ENCODE peak calls at places on chromosomes 3 and 15, in four cellular contexts. One of them, this sample, is unnamed. For H3K79me2, the result is how much of the 10 kb centered on the place peaks cover.

GRCh38 chr3:94416768-94417167 is 353.9 kb downstream of the NSUN3 start:
- DNase-seq in neural progenitor cell: no peak
- DNase-seq in MM.1S: no peak
- DNase-seq in HCT116: no peak
- DNase-seq in this sample: no peak

GRCh38 chr3:169552533-169552932 is 111.0 kb downstream of the MECOM start:
- DNase-seq in MM.1S: no peak
- DNase-seq in HCT116: no peak
- DNase-seq in neural progenitor cell: no peak
- DNase-seq in this sample: no peak

GRCh38 chr3:67000006-67000405 is 1.9 kb downstream of the KBTBD8 start:
- DNase-seq in HCT116: no peak
- DNase-seq in MM.1S: peak
- DNase-seq in neural progenitor cell: no peak
- DNase-seq in this sample: peak

GRCh38 chr15:87777054-87777498 is 479.5 kb downstream of the NTRK3 start:
- DNase-seq in HCT116: no peak
- DNase-seq in neural progenitor cell: no peak
- DNase-seq in MM.1S: peak
- DNase-seq in this sample: peak

GRCh38 chr3:11651900-11652299 is 8.2 kb upstream of the VGLL4 start:
- DNase-seq in neural progenitor cell: peak
- DNase-seq in MM.1S: peak
- DNase-seq in HCT116: peak
- DNase-seq in this sample: peak

GRCh38 chr3:11610044-11610671 is 33.6 kb downstream of the VGLL4 start:
- DNase-seq in MM.1S: no peak
- DNase-seq in HCT116: no peak
- DNase-seq in neural progenitor cell: peak
- DNase-seq in this sample: no peak

GRCh38 chr3:127746400-127747057 is 73.8 kb downstream of the ABTB1 start:
- DNase-seq in MM.1S: no peak
- DNase-seq in neural progenitor cell: no peak
- DNase-seq in HCT116: no peak
- DNase-seq in this sample: no peak

GRCh38 chr3:60364475-60364874 is 886.8 kb downstream of the FHIT start:
- DNase-seq in neural progenitor cell: no peak
- DNase-seq in HCT116: no peak
- DNase-seq in MM.1S: no peak
- DNase-seq in this sample: no peak

GRCh38 chr3:36295206-36295760 is 85.0 kb upstream of the STAC start:
- DNase-seq in neural progenitor cell: no peak
- DNase-seq in MM.1S: no peak
- DNase-seq in HCT116: no peak
- DNase-seq in this sample: no peak

GRCh38 chr3:105938826-105939225 is 70.0 kb upstream of the CBLB start:
- DNase-seq in HCT116: no peak
- DNase-seq in neural progenitor cell: no peak
- DNase-seq in MM.1S: no peak
- DNase-seq in this sample: no peak

GRCh38 chr3:31952205-31952604 is 28.9 kb downstream of the OSBPL10 start:
- DNase-seq in HCT116: no peak
- DNase-seq in MM.1S: peak
- DNase-seq in neural progenitor cell: no peak
- DNase-seq in this sample: no peak

GRCh38 chr3:138945646-138946553 is 1.0 kb downstream of the FOXL2 start:
- DNase-seq in MM.1S: no peak
- DNase-seq in HCT116: no peak
- DNase-seq in neural progenitor cell: peak
- DNase-seq in this sample: peak

GRCh38 chr15:31301687-31301990 is 25.0 kb upstream of the KLF13 start:
- DNase-seq in neural progenitor cell: no peak
- DNase-seq in MM.1S: no peak
- DNase-seq in HCT116: no peak
- DNase-seq in this sample: no peak

GRCh38 chr15:34014556-34014955 is 24.4 kb downstream of the AVEN start:
- DNase-seq in neural progenitor cell: no peak
- DNase-seq in MM.1S: no peak
- DNase-seq in HCT116: no peak
- DNase-seq in this sample: no peak

GRCh38 chr15:70375586-70375985 is 277.9 kb upstream of the TLE3 start:
- DNase-seq in HCT116: no peak
- DNase-seq in neural progenitor cell: no peak
- DNase-seq in MM.1S: no peak
- DNase-seq in this sample: no peak

GRCh38 chr3:191260431-191261303 is 61.6 kb downstream of the OSTN start:
- DNase-seq in neural progenitor cell: peak
- DNase-seq in HCT116: no peak
- DNase-seq in MM.1S: no peak
- DNase-seq in this sample: no peak

GRCh38 chr3:131503328-131503650 is 518 bp upstream of the MRPL3 start:
- DNase-seq in MM.1S: no peak
- DNase-seq in neural progenitor cell: no peak
- DNase-seq in HCT116: no peak
- DNase-seq in this sample: peak

GRCh38 chr3:124592658-124593441 is 137.4 kb upstream of the UMPS start:
- DNase-seq in neural progenitor cell: no peak
- DNase-seq in HCT116: peak
- DNase-seq in MM.1S: peak
- DNase-seq in this sample: no peak

GRCh38 chr3:72274511-72275295 is 489.8 kb upstream of the PROK2 start:
- DNase-seq in MM.1S: peak
- DNase-seq in neural progenitor cell: no peak
- DNase-seq in HCT116: no peak
- DNase-seq in this sample: peak

GRCh38 chr15:39969871-39970270 is 36.0 kb downstream of the EIF2AK4 start:
- DNase-seq in MM.1S: no peak
- DNase-seq in neural progenitor cell: no peak
- DNase-seq in HCT116: peak
- DNase-seq in this sample: peak

GRCh38 chr3:30495172-30496124 is 111.0 kb upstream of the TGFBR2 start:
- DNase-seq in MM.1S: no peak
- DNase-seq in neural progenitor cell: no peak
- DNase-seq in HCT116: no peak
- DNase-seq in this sample: peak

GRCh38 chr3:189772584-189772983 is 141.4 kb downstream of the TP63 start:
- DNase-seq in neural progenitor cell: no peak
- DNase-seq in HCT116: no peak
- DNase-seq in MM.1S: no peak
- DNase-seq in this sample: peak

GRCh38 chr3:42655331-42655888 is 1.9 kb downstream of the ZBTB47 start:
- DNase-seq in MM.1S: no peak
- DNase-seq in HCT116: no peak
- DNase-seq in neural progenitor cell: peak
- DNase-seq in this sample: peak

GRCh38 chr3:125641901-125642300 is 46.6 kb upstream of the OSBPL11 start:
- DNase-seq in HCT116: no peak
- DNase-seq in MM.1S: no peak
- DNase-seq in neural progenitor cell: no peak
- DNase-seq in this sample: no peak

GRCh38 chr3:31423522-31423921 is 109.2 kb upstream of the STT3B start:
- DNase-seq in MM.1S: peak
- DNase-seq in neural progenitor cell: no peak
- DNase-seq in HCT116: no peak
- DNase-seq in this sample: peak

GRCh38 chr15:56733131-56734012 is at the start of gene ZNF280D:
- DNase-seq in MM.1S: peak
- DNase-seq in neural progenitor cell: no peak
- DNase-seq in HCT116: peak
- DNase-seq in this sample: peak

GRCh38 chr3:157312366-157312745 is 124.3 kb upstream of the PTX3 start:
- DNase-seq in HCT116: no peak
- DNase-seq in MM.1S: no peak
- DNase-seq in neural progenitor cell: no peak
- DNase-seq in this sample: no peak

GRCh38 chr3:128094295-128095151 is 29.1 kb downstream of the RUVBL1 start:
- DNase-seq in MM.1S: no peak
- DNase-seq in HCT116: no peak
- DNase-seq in neural progenitor cell: no peak
- DNase-seq in this sample: peak

GRCh38 chr3:86867990-86868389 is 123.0 kb downstream of the VGLL3 start:
- DNase-seq in HCT116: no peak
- DNase-seq in MM.1S: no peak
- DNase-seq in neural progenitor cell: no peak
- DNase-seq in this sample: peak

GRCh38 chr3:54087581-54088410 is 34.6 kb upstream of the CACNA2D3 start:
- DNase-seq in neural progenitor cell: peak
- DNase-seq in MM.1S: no peak
- DNase-seq in HCT116: no peak
- DNase-seq in this sample: peak

GRCh38 chr3:163490119-163490518 is 1588.2 kb downstream of the SI start:
- DNase-seq in HCT116: peak
- DNase-seq in neural progenitor cell: peak
- DNase-seq in MM.1S: peak
- DNase-seq in this sample: peak

GRCh38 chr3:57803647-57804081 is 47.6 kb downstream of the SLMAP start:
- DNase-seq in neural progenitor cell: peak
- DNase-seq in HCT116: peak
- DNase-seq in MM.1S: no peak
- DNase-seq in this sample: peak

GRCh38 chr3:57755368-57756021 is 614 bp upstream of the SLMAP start:
- DNase-seq in neural progenitor cell: peak
- DNase-seq in HCT116: peak
- DNase-seq in MM.1S: peak
- DNase-seq in this sample: peak

GRCh38 chr3:131363275-131363674 is 18.3 kb upstream of the NUDT16 start:
- DNase-seq in MM.1S: no peak
- DNase-seq in neural progenitor cell: no peak
- DNase-seq in HCT116: no peak
- DNase-seq in this sample: no peak

GRCh38 chr3:129325383-129325782 is 46.7 kb downstream of the HMCES start:
- DNase-seq in neural progenitor cell: no peak
- DNase-seq in MM.1S: no peak
- DNase-seq in HCT116: no peak
- DNase-seq in this sample: no peak

GRCh38 chr15:68739390-68740075 is 81.2 kb downstream of the ANP32A start:
- DNase-seq in neural progenitor cell: no peak
- DNase-seq in HCT116: no peak
- DNase-seq in MM.1S: no peak
- DNase-seq in this sample: peak

GRCh38 chr15:81133782-81134461 is at the start of gene CFAP161:
- DNase-seq in MM.1S: peak
- DNase-seq in neural progenitor cell: peak
- DNase-seq in HCT116: peak
- DNase-seq in this sample: peak
- TF ChIP-seq EZH2 in MM.1S: no peak
- TF ChIP-seq EZH2 in neural progenitor cell: no peak
- TF ChIP-seq EZH2 in HCT116: no peak
- TF ChIP-seq EZH2 in this sample: no peak

DNA sequence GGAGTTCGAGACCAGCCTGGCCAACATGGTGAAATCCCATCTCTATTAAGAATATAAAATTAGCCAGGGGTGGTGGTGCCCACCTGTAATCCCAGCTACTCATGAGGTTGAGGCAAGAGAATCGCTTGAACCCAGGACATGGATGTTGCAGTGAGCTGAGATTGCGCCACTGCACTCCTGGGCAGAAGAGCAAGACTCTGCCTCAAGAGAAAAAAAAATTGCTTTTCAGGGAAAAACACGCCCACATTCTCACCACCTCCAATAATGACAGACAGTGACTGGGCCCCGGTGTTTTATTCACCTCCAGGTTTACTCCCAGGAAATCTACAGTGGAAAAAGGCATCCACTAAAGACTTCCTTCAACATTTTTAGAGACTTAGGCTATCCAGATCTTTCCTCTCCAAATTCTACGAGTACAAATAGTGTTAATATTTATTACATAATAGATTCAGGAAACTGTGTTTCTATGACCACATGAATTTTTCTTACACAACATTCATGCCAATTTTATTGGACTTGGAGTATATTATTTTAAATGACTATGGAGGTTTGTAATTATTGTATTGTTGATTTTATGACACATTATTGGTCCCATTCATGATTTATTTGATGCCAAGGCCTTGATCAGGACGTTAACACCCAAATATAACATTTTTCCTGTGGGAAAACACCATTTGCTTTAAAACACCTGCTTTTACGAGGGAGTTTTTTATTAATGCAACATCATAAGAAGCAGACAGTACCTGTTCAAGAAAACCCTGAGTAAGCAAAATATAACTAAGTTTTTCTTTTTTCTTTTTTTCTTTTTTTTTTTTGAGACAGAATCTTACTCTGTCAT is 26.6 kb downstream of the IGF2BP2 start:
- DNase-seq in neural progenitor cell: no peak
- DNase-seq in HCT116: no peak
- DNase-seq in MM.1S: no peak
- DNase-seq in this sample: no peak
- H3K79me2 ChIP-seq in neural progenitor cell: half or more
- H3K79me2 ChIP-seq in HCT116: half or more
- H3K79me2 ChIP-seq in MM.1S: under half
- H3K79me2 ChIP-seq in this sample: half or more

GRCh38 chr3:122461834-122462233 is 46.0 kb upstream of the WDR5B start:
- DNase-seq in HCT116: no peak
- DNase-seq in MM.1S: no peak
- DNase-seq in neural progenitor cell: no peak
- DNase-seq in this sample: no peak
- TF ChIP-seq EZH2phosphoT487 in HCT116: no peak
- TF ChIP-seq EZH2phosphoT487 in MM.1S: no peak
- TF ChIP-seq EZH2phosphoT487 in neural progenitor cell: no peak
- TF ChIP-seq EZH2phosphoT487 in this sample: no peak

GRCh38 chr15:52290800-52291199 is 4.8 kb downstream of the MYO5C start:
- DNase-seq in neural progenitor cell: no peak
- DNase-seq in HCT116: no peak
- DNase-seq in MM.1S: no peak
- DNase-seq in this sample: no peak

GRCh38 chr15:52291204-52291603 is 4.4 kb downstream of the MYO5C start:
- DNase-seq in MM.1S: peak
- DNase-seq in neural progenitor cell: no peak
- DNase-seq in HCT116: no peak
- DNase-seq in this sample: no peak

GRCh38 chr15:52294881-52295420 is 653 bp downstream of the MYO5C start:
- DNase-seq in HCT116: no peak
- DNase-seq in MM.1S: peak
- DNase-seq in neural progenitor cell: peak
- DNase-seq in this sample: peak

GRCh38 chr15:52292780-52293392 is 2.7 kb downstream of the MYO5C start:
- DNase-seq in neural progenitor cell: no peak
- DNase-seq in HCT116: no peak
- DNase-seq in MM.1S: no peak
- DNase-seq in this sample: no peak

DNA sequence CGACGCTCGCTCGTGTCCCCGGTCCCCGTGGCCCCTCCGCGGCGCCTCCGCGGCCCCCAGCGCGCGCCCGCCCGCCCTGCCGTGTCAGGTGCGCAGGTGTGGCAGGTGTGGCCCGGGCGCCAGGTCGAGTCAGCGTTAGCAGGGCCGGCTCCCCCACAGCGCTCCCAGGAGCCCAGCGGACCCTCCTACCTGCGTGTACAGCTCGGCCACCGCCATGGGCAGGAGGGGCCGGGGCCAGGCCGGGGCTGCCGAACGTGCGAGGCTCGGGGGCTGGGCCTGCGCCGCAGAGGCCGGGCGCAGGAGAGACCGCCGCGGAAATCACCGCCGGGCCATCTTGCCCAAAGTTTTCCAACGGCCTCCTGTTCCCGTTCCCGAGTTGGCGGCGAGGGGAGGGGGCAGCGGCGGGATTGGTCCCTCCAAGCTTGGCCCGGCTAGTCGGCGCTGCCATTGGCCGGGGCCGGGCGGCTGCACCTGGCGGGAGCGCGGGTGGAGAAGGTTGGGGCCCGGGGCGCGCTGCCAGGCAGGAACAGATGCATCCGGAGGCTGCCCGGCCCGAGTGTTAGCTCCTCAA is at the start of gene MYO5C:
- DNase-seq in HCT116: peak
- DNase-seq in neural progenitor cell: peak
- DNase-seq in MM.1S: peak
- DNase-seq in this sample: peak
- TF ChIP-seq EZH2 in HCT116: no peak
- TF ChIP-seq EZH2 in neural progenitor cell: no peak
- TF ChIP-seq EZH2 in MM.1S: no peak
- TF ChIP-seq EZH2 in this sample: no peak

This sample was measured in GM23248.